ENCODE peak calls at places on chromosomes 7 and 10, in eight cellular contexts. One of them, this sample, is unnamed.

GRCh38 chr10:93991596-93992284 is 2.0 kb upstream of the PLCE1 start:
- DNase-seq in MG63: peak; percentile 81
- DNase-seq in dorsolateral prefrontal cortex: no peak
- DNase-seq in fibroblast of pulmonary artery: peak; percentile 79
- DNase-seq in GM12878: no peak
- DNase-seq in cardiac fibroblast: peak; percentile 78
- DNase-seq in brain microvascular endothelial cell: peak; percentile 79
- DNase-seq in effector memory CD4-positive, alpha-beta T cell: no peak
- DNase-seq in this sample: peak; percentile 75

GRCh38 chr10:20006169-20006870 is 190.1 kb downstream of the PLXDC2 start:
- DNase-seq in fibroblast of pulmonary artery: peak; percentile 44
- DNase-seq in GM12878: no peak
- DNase-seq in effector memory CD4-positive, alpha-beta T cell: no peak
- DNase-seq in cardiac fibroblast: peak; percentile 19
- DNase-seq in dorsolateral prefrontal cortex: no peak
- DNase-seq in MG63: no peak
- DNase-seq in brain microvascular endothelial cell: no peak
- DNase-seq in this sample: no peak

GRCh38 chr7:139341776-139342244 is 673 bp downstream of the FMC1 start:
- DNase-seq in effector memory CD4-positive, alpha-beta T cell: no peak
- DNase-seq in cardiac fibroblast: no peak
- DNase-seq in fibroblast of pulmonary artery: no peak
- DNase-seq in GM12878: no peak
- DNase-seq in dorsolateral prefrontal cortex: no peak
- DNase-seq in MG63: no peak
- DNase-seq in brain microvascular endothelial cell: no peak
- DNase-seq in this sample: no peak

GRCh38 chr7:38863609-38864291 is 45.2 kb downstream of the VPS41 start:
- DNase-seq in fibroblast of pulmonary artery: no peak
- DNase-seq in effector memory CD4-positive, alpha-beta T cell: no peak
- DNase-seq in brain microvascular endothelial cell: no peak
- DNase-seq in MG63: no peak
- DNase-seq in cardiac fibroblast: no peak
- DNase-seq in GM12878: no peak
- DNase-seq in dorsolateral prefrontal cortex: no peak
- DNase-seq in this sample: no peak

GRCh38 chr10:93461807-93462178 is 20.3 kb downstream of the MYOF start:
- DNase-seq in MG63: peak; percentile 78
- DNase-seq in brain microvascular endothelial cell: no peak
- DNase-seq in dorsolateral prefrontal cortex: no peak
- DNase-seq in effector memory CD4-positive, alpha-beta T cell: no peak
- DNase-seq in fibroblast of pulmonary artery: peak; percentile 72
- DNase-seq in cardiac fibroblast: peak; percentile 83
- DNase-seq in GM12878: no peak
- DNase-seq in this sample: no peak

GRCh38 chr7:133691727-133692450 is 435.3 kb upstream of the LRGUK start:
- DNase-seq in brain microvascular endothelial cell: no peak
- DNase-seq in GM12878: no peak
- DNase-seq in MG63: no peak
- DNase-seq in effector memory CD4-positive, alpha-beta T cell: no peak
- DNase-seq in dorsolateral prefrontal cortex: no peak
- DNase-seq in fibroblast of pulmonary artery: peak; percentile 70
- DNase-seq in cardiac fibroblast: peak; percentile 80
- DNase-seq in this sample: no peak

GRCh38 chr7:37065779-37066271 is 341.5 kb upstream of the AOAH start:
- DNase-seq in dorsolateral prefrontal cortex: no peak
- DNase-seq in MG63: no peak
- DNase-seq in brain microvascular endothelial cell: peak; percentile 70
- DNase-seq in GM12878: peak; percentile 55
- DNase-seq in cardiac fibroblast: peak; percentile 12
- DNase-seq in effector memory CD4-positive, alpha-beta T cell: no peak
- DNase-seq in fibroblast of pulmonary artery: peak; percentile 17
- DNase-seq in this sample: no peak

GRCh38 chr10:31756131-31757119 is 172.2 kb downstream of the ARHGAP12 start:
- DNase-seq in MG63: no peak
- DNase-seq in fibroblast of pulmonary artery: no peak
- DNase-seq in cardiac fibroblast: no peak
- DNase-seq in effector memory CD4-positive, alpha-beta T cell: no peak
- DNase-seq in dorsolateral prefrontal cortex: no peak
- DNase-seq in brain microvascular endothelial cell: no peak
- DNase-seq in GM12878: no peak
- DNase-seq in this sample: peak; percentile 19

GRCh38 chr7:85185355-85186082 is 1.3 kb downstream of the SEMA3D start:
- DNase-seq in MG63: peak; percentile 35
- DNase-seq in GM12878: no peak
- DNase-seq in cardiac fibroblast: peak; percentile 60
- DNase-seq in effector memory CD4-positive, alpha-beta T cell: no peak
- DNase-seq in brain microvascular endothelial cell: peak; percentile 59
- DNase-seq in fibroblast of pulmonary artery: peak; percentile 75
- DNase-seq in dorsolateral prefrontal cortex: peak; percentile 59
- DNase-seq in this sample: peak; percentile 29

GRCh38 chr10:51137741-51138529 is 63.6 kb downstream of the PRKG1 start:
- DNase-seq in dorsolateral prefrontal cortex: no peak
- DNase-seq in MG63: no peak
- DNase-seq in GM12878: no peak
- DNase-seq in cardiac fibroblast: peak; percentile 70
- DNase-seq in brain microvascular endothelial cell: no peak
- DNase-seq in fibroblast of pulmonary artery: peak; percentile 25
- DNase-seq in effector memory CD4-positive, alpha-beta T cell: no peak
- DNase-seq in this sample: no peak

GRCh38 chr10:26454891-26455290 is 16.8 kb downstream of the APBB1IP start:
- DNase-seq in GM12878: no peak
- DNase-seq in fibroblast of pulmonary artery: no peak
- DNase-seq in effector memory CD4-positive, alpha-beta T cell: no peak
- DNase-seq in cardiac fibroblast: no peak
- DNase-seq in dorsolateral prefrontal cortex: no peak
- DNase-seq in MG63: no peak
- DNase-seq in brain microvascular endothelial cell: no peak
- DNase-seq in this sample: no peak

GRCh38 chr10:24503627-24504320 is 219.9 kb downstream of the ARHGAP21 start:
- DNase-seq in cardiac fibroblast: peak; percentile 69
- DNase-seq in dorsolateral prefrontal cortex: no peak
- DNase-seq in GM12878: peak; percentile 36
- DNase-seq in effector memory CD4-positive, alpha-beta T cell: no peak
- DNase-seq in brain microvascular endothelial cell: peak; percentile 14
- DNase-seq in MG63: peak; percentile 17
- DNase-seq in fibroblast of pulmonary artery: peak; percentile 55
- DNase-seq in this sample: peak; percentile 34

GRCh38 chr7:98021588-98022351 is 31.8 kb upstream of the OCM2 start:
- DNase-seq in dorsolateral prefrontal cortex: peak; percentile 87
- DNase-seq in brain microvascular endothelial cell: peak; percentile 56
- DNase-seq in fibroblast of pulmonary artery: peak; percentile 64
- DNase-seq in MG63: peak; percentile 55
- DNase-seq in cardiac fibroblast: peak; percentile 74
- DNase-seq in GM12878: no peak
- DNase-seq in effector memory CD4-positive, alpha-beta T cell: peak; percentile 43
- DNase-seq in this sample: peak; percentile 86

GRCh38 chr7:83001362-83002040 is 161.2 kb downstream of the PCLO start:
- DNase-seq in GM12878: no peak
- DNase-seq in brain microvascular endothelial cell: peak; percentile 6
- DNase-seq in effector memory CD4-positive, alpha-beta T cell: no peak
- DNase-seq in cardiac fibroblast: peak; percentile 10
- DNase-seq in fibroblast of pulmonary artery: no peak
- DNase-seq in dorsolateral prefrontal cortex: no peak
- DNase-seq in MG63: no peak
- DNase-seq in this sample: no peak

GRCh38 chr7:1735262-1735661 is 65.2 kb downstream of the ELFN1 start:
- DNase-seq in effector memory CD4-positive, alpha-beta T cell: no peak
- DNase-seq in cardiac fibroblast: no peak
- DNase-seq in MG63: no peak
- DNase-seq in dorsolateral prefrontal cortex: no peak
- DNase-seq in GM12878: no peak
- DNase-seq in fibroblast of pulmonary artery: no peak
- DNase-seq in brain microvascular endothelial cell: no peak
- DNase-seq in this sample: no peak

GRCh38 chr7:25964483-25964961 is 187.5 kb upstream of the NFE2L3 start:
- DNase-seq in dorsolateral prefrontal cortex: no peak
- DNase-seq in effector memory CD4-positive, alpha-beta T cell: no peak
- DNase-seq in MG63: no peak
- DNase-seq in cardiac fibroblast: no peak
- DNase-seq in brain microvascular endothelial cell: no peak
- DNase-seq in fibroblast of pulmonary artery: no peak
- DNase-seq in GM12878: peak; percentile 75
- DNase-seq in this sample: no peak

GRCh38 chr7:23680417-23681405 is 712 bp downstream of the FAM221A start:
- DNase-seq in MG63: peak; percentile 8
- DNase-seq in dorsolateral prefrontal cortex: peak; percentile 74
- DNase-seq in GM12878: no peak
- DNase-seq in cardiac fibroblast: peak; percentile 50
- DNase-seq in fibroblast of pulmonary artery: peak; percentile 32
- DNase-seq in brain microvascular endothelial cell: peak; percentile 24
- DNase-seq in effector memory CD4-positive, alpha-beta T cell: peak; percentile 35
- DNase-seq in this sample: peak; percentile 67

DNA sequence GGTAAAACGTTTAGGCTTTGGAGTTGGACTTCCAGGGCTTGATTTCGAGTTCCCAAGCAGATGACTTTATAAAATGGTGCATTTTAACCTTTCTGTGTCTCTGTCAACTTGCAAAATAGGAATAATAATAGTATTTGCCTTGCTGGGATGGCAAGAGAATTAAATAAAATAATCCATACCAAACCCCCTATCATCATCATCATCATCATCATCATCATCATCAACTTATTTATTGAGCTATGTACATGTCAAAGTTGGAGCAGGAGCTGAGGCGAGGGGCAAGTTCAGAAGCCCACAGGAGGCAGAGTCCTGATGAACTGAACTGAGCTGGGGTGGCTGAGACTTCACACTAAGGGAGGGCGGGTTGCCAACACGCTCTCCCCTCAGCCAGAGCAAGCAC is 51.7 kb upstream of the KCNMA1 start:
- DNase-seq in fibroblast of pulmonary artery: no peak
- DNase-seq in effector memory CD4-positive, alpha-beta T cell: no peak
- DNase-seq in cardiac fibroblast: no peak
- DNase-seq in brain microvascular endothelial cell: no peak
- DNase-seq in MG63: no peak
- DNase-seq in GM12878: no peak
- DNase-seq in dorsolateral prefrontal cortex: no peak
- DNase-seq in this sample: no peak
- H3K4me3 ChIP-seq in fibroblast of pulmonary artery: no peak overlapping the region
- H3K4me3 ChIP-seq in effector memory CD4-positive, alpha-beta T cell: no peak overlapping the region
- H3K4me3 ChIP-seq in cardiac fibroblast: no peak overlapping the region
- H3K4me3 ChIP-seq in brain microvascular endothelial cell: no peak overlapping the region
- H3K4me3 ChIP-seq in MG63: no peak overlapping the region
- H3K4me3 ChIP-seq in GM12878: no peak overlapping the region
- H3K4me3 ChIP-seq in dorsolateral prefrontal cortex: no peak overlapping the region
- H3K4me3 ChIP-seq in this sample: no peak overlapping the region

GRCh38 chr10:16440396-16441105 is 3.7 kb downstream of the PTER start:
- DNase-seq in GM12878: no peak
- DNase-seq in fibroblast of pulmonary artery: peak; percentile 5
- DNase-seq in MG63: no peak
- DNase-seq in cardiac fibroblast: peak; percentile 22
- DNase-seq in dorsolateral prefrontal cortex: no peak
- DNase-seq in effector memory CD4-positive, alpha-beta T cell: no peak
- DNase-seq in brain microvascular endothelial cell: no peak
- DNase-seq in this sample: peak; percentile 42
- H3K4me3 ChIP-seq in GM12878: peak overlapping the region; percentile 60
- H3K4me3 ChIP-seq in fibroblast of pulmonary artery: no peak overlapping the region
- H3K4me3 ChIP-seq in MG63: no peak overlapping the region
- H3K4me3 ChIP-seq in cardiac fibroblast: no peak overlapping the region
- H3K4me3 ChIP-seq in dorsolateral prefrontal cortex: no peak overlapping the region
- H3K4me3 ChIP-seq in effector memory CD4-positive, alpha-beta T cell: peak overlapping the region; percentile 14
- H3K4me3 ChIP-seq in brain microvascular endothelial cell: no peak overlapping the region
- H3K4me3 ChIP-seq in this sample: no peak overlapping the region

DNA sequence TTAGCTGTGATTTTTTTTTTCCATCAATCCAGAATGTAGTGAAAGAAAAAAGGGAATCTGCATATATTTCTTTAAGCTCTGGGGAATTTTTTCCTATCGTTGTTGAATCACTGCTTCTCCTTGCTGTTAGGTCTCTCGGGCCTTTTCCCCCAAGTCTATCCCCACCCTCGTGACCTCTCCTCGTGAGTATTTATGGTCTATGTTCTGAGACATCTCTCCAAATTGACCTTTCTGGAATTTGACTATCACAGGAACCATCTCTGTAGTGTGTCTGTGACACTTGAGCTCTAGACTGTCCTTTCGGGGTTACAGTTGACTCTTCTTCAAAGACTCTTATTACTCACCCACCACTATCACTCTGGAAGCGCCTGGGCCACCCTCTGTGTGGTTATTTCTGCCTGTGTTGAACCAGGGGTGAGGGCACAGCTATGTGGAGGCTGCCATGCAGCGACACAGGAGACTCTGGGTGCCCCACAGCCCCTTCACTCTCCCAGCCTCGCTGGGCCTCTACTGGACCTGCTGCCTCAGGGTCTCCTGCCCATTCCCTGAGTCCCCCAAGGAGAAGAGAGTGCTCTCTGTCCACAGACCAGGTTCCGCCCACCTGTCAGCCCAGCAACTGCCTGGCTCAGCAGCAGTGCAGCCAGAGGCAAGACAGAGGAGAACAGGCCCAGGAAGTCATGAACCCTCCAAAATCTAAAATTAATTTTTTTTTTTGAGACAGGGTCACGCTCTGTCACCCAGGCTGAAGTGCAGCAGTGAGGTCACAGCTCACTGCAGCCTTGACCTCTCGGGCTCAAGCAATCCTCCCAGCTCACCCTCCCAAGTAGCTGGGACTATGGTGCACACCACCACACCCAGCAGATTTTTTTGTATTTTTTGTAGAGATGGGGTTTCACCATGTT is 45.7 kb upstream of the PTPRN2 start:
- DNase-seq in fibroblast of pulmonary artery: no peak
- DNase-seq in MG63: no peak
- DNase-seq in effector memory CD4-positive, alpha-beta T cell: no peak
- DNase-seq in dorsolateral prefrontal cortex: no peak
- DNase-seq in brain microvascular endothelial cell: no peak
- DNase-seq in cardiac fibroblast: no peak
- DNase-seq in GM12878: peak; percentile 11
- DNase-seq in this sample: no peak
- H3K4me3 ChIP-seq in fibroblast of pulmonary artery: no peak overlapping the region
- H3K4me3 ChIP-seq in MG63: no peak overlapping the region
- H3K4me3 ChIP-seq in effector memory CD4-positive, alpha-beta T cell: no peak overlapping the region
- H3K4me3 ChIP-seq in dorsolateral prefrontal cortex: no peak overlapping the region
- H3K4me3 ChIP-seq in brain microvascular endothelial cell: no peak overlapping the region
- H3K4me3 ChIP-seq in cardiac fibroblast: no peak overlapping the region
- H3K4me3 ChIP-seq in GM12878: no peak overlapping the region
- H3K4me3 ChIP-seq in this sample: no peak overlapping the region

DNA sequence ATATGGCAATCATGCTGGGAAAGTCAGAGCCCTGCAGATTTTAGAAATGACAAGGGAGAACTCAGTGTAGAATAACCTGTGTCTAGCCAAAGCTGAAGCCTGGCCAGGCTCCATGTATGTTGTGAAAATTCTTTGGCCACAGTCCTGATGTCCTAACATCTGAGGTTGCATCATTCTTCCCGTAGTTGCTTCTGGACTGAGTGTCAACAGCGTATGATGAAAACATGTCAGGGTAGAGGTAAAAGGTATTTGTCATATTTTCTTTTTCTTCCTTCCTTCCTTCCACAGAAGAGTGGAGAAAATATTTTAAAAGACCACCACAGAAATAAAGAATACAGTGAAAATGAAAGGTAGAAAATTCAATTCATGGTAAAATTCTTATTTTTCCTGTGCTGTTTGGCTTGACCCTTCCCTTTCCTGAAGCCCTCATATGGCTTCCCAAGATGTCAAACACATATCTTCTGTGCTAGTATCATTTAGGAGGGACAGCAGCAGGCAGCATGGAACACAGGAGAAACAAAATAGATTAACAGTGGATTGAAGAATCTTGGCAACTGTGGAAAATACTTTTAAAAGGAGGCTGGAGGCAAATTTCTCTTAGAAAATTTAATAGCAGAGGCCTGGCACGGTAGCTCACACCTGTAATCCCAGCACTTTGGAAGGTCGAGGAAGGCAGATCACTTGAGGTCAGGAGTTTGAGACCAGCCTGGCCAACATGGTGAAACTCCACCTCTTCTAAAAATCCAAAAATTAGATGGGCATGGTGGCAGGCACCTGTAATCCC is 18.9 kb upstream of the NRBF2 start:
- DNase-seq in GM12878: no peak
- DNase-seq in dorsolateral prefrontal cortex: no peak
- DNase-seq in MG63: peak; percentile 69
- DNase-seq in effector memory CD4-positive, alpha-beta T cell: no peak
- DNase-seq in brain microvascular endothelial cell: peak; percentile 74
- DNase-seq in cardiac fibroblast: peak; percentile 98
- DNase-seq in fibroblast of pulmonary artery: peak; percentile 98
- DNase-seq in this sample: peak; percentile 79
- H3K4me3 ChIP-seq in GM12878: no peak overlapping the region
- H3K4me3 ChIP-seq in dorsolateral prefrontal cortex: no peak overlapping the region
- H3K4me3 ChIP-seq in MG63: no peak overlapping the region
- H3K4me3 ChIP-seq in effector memory CD4-positive, alpha-beta T cell: no peak overlapping the region
- H3K4me3 ChIP-seq in brain microvascular endothelial cell: no peak overlapping the region
- H3K4me3 ChIP-seq in cardiac fibroblast: no peak overlapping the region
- H3K4me3 ChIP-seq in fibroblast of pulmonary artery: no peak overlapping the region
- H3K4me3 ChIP-seq in this sample: no peak overlapping the region